ENCODE peak calls at places on chromosomes 4 and X, in ten cellular contexts. One of them, this sample, is unnamed.
A peak's percentile ranks its signal among the peaks of the same experiment; 100 is the strongest.

GRCh38 chrX:40671126-40671525 is 23.8 kb upstream of the CXorf38 start:
- DNase-seq in OCI-LY7: no peak
- DNase-seq in AG04449: no peak
- DNase-seq in neural crest cell: no peak
- DNase-seq in left ventricle myocardium inferior: no peak
- DNase-seq in fibroblast of pulmonary artery: no peak
- DNase-seq in esophagus squamous epithelium: no peak
- DNase-seq in right lobe of liver: no peak
- DNase-seq in cardiac fibroblast: peak; percentile 9
- DNase-seq in MCF 10A: no peak
- DNase-seq in this sample: no peak

GRCh38 chr4:7120341-7120740 is 52.5 kb upstream of the GRPEL1 start:
- DNase-seq in OCI-LY7: no peak
- DNase-seq in AG04449: no peak
- DNase-seq in neural crest cell: no peak
- DNase-seq in left ventricle myocardium inferior: no peak
- DNase-seq in fibroblast of pulmonary artery: no peak
- DNase-seq in esophagus squamous epithelium: no peak
- DNase-seq in right lobe of liver: no peak
- DNase-seq in cardiac fibroblast: no peak
- DNase-seq in MCF 10A: no peak
- DNase-seq in this sample: no peak

GRCh38 chr4:7040760-7041159 is 2.4 kb upstream of the TADA2B start:
- DNase-seq in OCI-LY7: no peak
- DNase-seq in AG04449: no peak
- DNase-seq in neural crest cell: no peak
- DNase-seq in left ventricle myocardium inferior: no peak
- DNase-seq in fibroblast of pulmonary artery: no peak
- DNase-seq in esophagus squamous epithelium: no peak
- DNase-seq in right lobe of liver: no peak
- DNase-seq in cardiac fibroblast: no peak
- DNase-seq in MCF 10A: no peak
- DNase-seq in this sample: no peak

GRCh38 chr4:8086751-8087445 is 71.7 kb downstream of the ABLIM2 start:
- DNase-seq in OCI-LY7: no peak
- DNase-seq in AG04449: no peak
- DNase-seq in neural crest cell: no peak
- DNase-seq in left ventricle myocardium inferior: no peak
- DNase-seq in fibroblast of pulmonary artery: no peak
- DNase-seq in esophagus squamous epithelium: no peak
- DNase-seq in right lobe of liver: no peak
- DNase-seq in cardiac fibroblast: no peak
- DNase-seq in MCF 10A: no peak
- DNase-seq in this sample: no peak

GRCh38 chr4:125042031-125042430 is 272.7 kb upstream of the FAT4 start:
- DNase-seq in OCI-LY7: no peak
- DNase-seq in AG04449: no peak
- DNase-seq in neural crest cell: no peak
- DNase-seq in left ventricle myocardium inferior: no peak
- DNase-seq in fibroblast of pulmonary artery: no peak
- DNase-seq in esophagus squamous epithelium: no peak
- DNase-seq in right lobe of liver: no peak
- DNase-seq in cardiac fibroblast: no peak
- DNase-seq in MCF 10A: peak; percentile 16
- DNase-seq in this sample: no peak

GRCh38 chrX:10350221-10350620 is 193.4 kb downstream of the CLCN4 start:
- DNase-seq in OCI-LY7: no peak
- DNase-seq in AG04449: no peak
- DNase-seq in neural crest cell: no peak
- DNase-seq in left ventricle myocardium inferior: no peak
- DNase-seq in fibroblast of pulmonary artery: no peak
- DNase-seq in esophagus squamous epithelium: no peak
- DNase-seq in right lobe of liver: no peak
- DNase-seq in cardiac fibroblast: no peak
- DNase-seq in MCF 10A: no peak
- DNase-seq in this sample: no peak

GRCh38 chr4:146342600-146343192 is 128.4 kb downstream of the REELD1 start:
- DNase-seq in OCI-LY7: peak; percentile 42
- DNase-seq in AG04449: no peak
- DNase-seq in neural crest cell: peak; percentile 15
- DNase-seq in left ventricle myocardium inferior: no peak
- DNase-seq in fibroblast of pulmonary artery: peak; percentile 72
- DNase-seq in esophagus squamous epithelium: no peak
- DNase-seq in right lobe of liver: no peak
- DNase-seq in cardiac fibroblast: peak; percentile 66
- DNase-seq in MCF 10A: peak; percentile 50
- DNase-seq in this sample: no peak

GRCh38 chrX:136646602-136647239 is 1.2 kb upstream of the CD40LG start:
- DNase-seq in OCI-LY7: peak; percentile 19
- DNase-seq in AG04449: no peak
- DNase-seq in neural crest cell: no peak
- DNase-seq in left ventricle myocardium inferior: no peak
- DNase-seq in fibroblast of pulmonary artery: no peak
- DNase-seq in esophagus squamous epithelium: no peak
- DNase-seq in right lobe of liver: no peak
- DNase-seq in cardiac fibroblast: no peak
- DNase-seq in MCF 10A: no peak
- DNase-seq in this sample: no peak

GRCh38 chrX:110399497-110399896 is 40.8 kb downstream of the RTL9 start:
- DNase-seq in OCI-LY7: no peak
- DNase-seq in AG04449: no peak
- DNase-seq in neural crest cell: no peak
- DNase-seq in left ventricle myocardium inferior: no peak
- DNase-seq in fibroblast of pulmonary artery: no peak
- DNase-seq in esophagus squamous epithelium: no peak
- DNase-seq in right lobe of liver: no peak
- DNase-seq in cardiac fibroblast: no peak
- DNase-seq in MCF 10A: no peak
- DNase-seq in this sample: no peak

GRCh38 chrX:100368167-100368566 is 41.9 kb downstream of the PCDH19 start:
- DNase-seq in OCI-LY7: peak; percentile 11
- DNase-seq in AG04449: no peak
- DNase-seq in neural crest cell: peak; percentile 12
- DNase-seq in left ventricle myocardium inferior: no peak
- DNase-seq in fibroblast of pulmonary artery: peak; percentile 18
- DNase-seq in esophagus squamous epithelium: no peak
- DNase-seq in right lobe of liver: peak; percentile 21
- DNase-seq in cardiac fibroblast: peak; percentile 6
- DNase-seq in MCF 10A: peak; percentile 53
- DNase-seq in this sample: no peak

GRCh38 chr4:124234771-124235170 is 477.8 kb downstream of the ANKRD50 start:
- DNase-seq in OCI-LY7: no peak
- DNase-seq in AG04449: no peak
- DNase-seq in neural crest cell: no peak
- DNase-seq in left ventricle myocardium inferior: no peak
- DNase-seq in fibroblast of pulmonary artery: peak; percentile 62
- DNase-seq in esophagus squamous epithelium: no peak
- DNase-seq in right lobe of liver: no peak
- DNase-seq in cardiac fibroblast: peak; percentile 70
- DNase-seq in MCF 10A: no peak
- DNase-seq in this sample: no peak

GRCh38 chr4:13905543-13905942 is 278.0 kb upstream of the BOD1L1 start:
- DNase-seq in OCI-LY7: no peak
- DNase-seq in AG04449: no peak
- DNase-seq in neural crest cell: no peak
- DNase-seq in left ventricle myocardium inferior: no peak
- DNase-seq in fibroblast of pulmonary artery: peak; percentile 92
- DNase-seq in esophagus squamous epithelium: no peak
- DNase-seq in right lobe of liver: no peak
- DNase-seq in cardiac fibroblast: peak; percentile 85
- DNase-seq in MCF 10A: peak; percentile 79
- DNase-seq in this sample: no peak

GRCh38 chr4:56531149-56531770 is 25.7 kb downstream of the ARL9 start:
- DNase-seq in OCI-LY7: no peak
- DNase-seq in AG04449: no peak
- DNase-seq in neural crest cell: no peak
- DNase-seq in left ventricle myocardium inferior: no peak
- DNase-seq in fibroblast of pulmonary artery: no peak
- DNase-seq in esophagus squamous epithelium: no peak
- DNase-seq in right lobe of liver: no peak
- DNase-seq in cardiac fibroblast: no peak
- DNase-seq in MCF 10A: no peak
- DNase-seq in this sample: no peak

GRCh38 chr4:56531823-56532222 is 26.2 kb downstream of the ARL9 start:
- DNase-seq in OCI-LY7: no peak
- DNase-seq in AG04449: no peak
- DNase-seq in neural crest cell: no peak
- DNase-seq in left ventricle myocardium inferior: no peak
- DNase-seq in fibroblast of pulmonary artery: no peak
- DNase-seq in esophagus squamous epithelium: no peak
- DNase-seq in right lobe of liver: no peak
- DNase-seq in cardiac fibroblast: peak; percentile 9
- DNase-seq in MCF 10A: no peak
- DNase-seq in this sample: no peak

GRCh38 chr4:56532239-56532638 is 26.6 kb downstream of the ARL9 start:
- DNase-seq in OCI-LY7: no peak
- DNase-seq in AG04449: no peak
- DNase-seq in neural crest cell: no peak
- DNase-seq in left ventricle myocardium inferior: no peak
- DNase-seq in fibroblast of pulmonary artery: no peak
- DNase-seq in esophagus squamous epithelium: no peak
- DNase-seq in right lobe of liver: no peak
- DNase-seq in cardiac fibroblast: no peak
- DNase-seq in MCF 10A: no peak
- DNase-seq in this sample: no peak

GRCh38 chr4:56530269-56531148 is 24.9 kb downstream of the ARL9 start:
- DNase-seq in OCI-LY7: no peak
- DNase-seq in AG04449: no peak
- DNase-seq in neural crest cell: peak; percentile 81
- DNase-seq in left ventricle myocardium inferior: peak; percentile 86
- DNase-seq in fibroblast of pulmonary artery: peak; percentile 77
- DNase-seq in esophagus squamous epithelium: peak; percentile 23
- DNase-seq in right lobe of liver: peak; percentile 87
- DNase-seq in cardiac fibroblast: peak; percentile 77
- DNase-seq in MCF 10A: peak; percentile 71
- DNase-seq in this sample: peak; percentile 81

GRCh38 chr4:56535915-56536314 is 30.3 kb downstream of the ARL9 start:
- DNase-seq in OCI-LY7: no peak
- DNase-seq in AG04449: no peak
- DNase-seq in neural crest cell: no peak
- DNase-seq in left ventricle myocardium inferior: no peak
- DNase-seq in fibroblast of pulmonary artery: no peak
- DNase-seq in esophagus squamous epithelium: no peak
- DNase-seq in right lobe of liver: no peak
- DNase-seq in cardiac fibroblast: no peak
- DNase-seq in MCF 10A: no peak
- DNase-seq in this sample: no peak
- TF ChIP-seq CTCF in OCI-LY7: no peak
- TF ChIP-seq CTCF in AG04449: no peak
- TF ChIP-seq CTCF in neural crest cell: no peak
- TF ChIP-seq CTCF in left ventricle myocardium inferior: no peak
- TF ChIP-seq CTCF in fibroblast of pulmonary artery: no peak
- TF ChIP-seq CTCF in esophagus squamous epithelium: no peak
- TF ChIP-seq CTCF in right lobe of liver: no peak
- TF ChIP-seq CTCF in cardiac fibroblast: no peak
- TF ChIP-seq CTCF in MCF 10A: no peak
- TF ChIP-seq CTCF in this sample: no peak

GRCh38 chrX:85288992-85289723 is 45.4 kb downstream of the ZNF711 start:
- DNase-seq in OCI-LY7: no peak
- DNase-seq in AG04449: no peak
- DNase-seq in neural crest cell: no peak
- DNase-seq in left ventricle myocardium inferior: no peak
- DNase-seq in fibroblast of pulmonary artery: no peak
- DNase-seq in esophagus squamous epithelium: no peak
- DNase-seq in right lobe of liver: no peak
- DNase-seq in cardiac fibroblast: no peak
- DNase-seq in MCF 10A: no peak
- DNase-seq in this sample: no peak
- TF ChIP-seq CTCF in OCI-LY7: peak; percentile 50
- TF ChIP-seq CTCF in AG04449: no peak
- TF ChIP-seq CTCF in neural crest cell: no peak
- TF ChIP-seq CTCF in left ventricle myocardium inferior: no peak
- TF ChIP-seq CTCF in fibroblast of pulmonary artery: no peak
- TF ChIP-seq CTCF in esophagus squamous epithelium: no peak
- TF ChIP-seq CTCF in right lobe of liver: no peak
- TF ChIP-seq CTCF in cardiac fibroblast: no peak
- TF ChIP-seq CTCF in MCF 10A: no peak
- TF ChIP-seq CTCF in this sample: no peak

GRCh38 chr4:25159837-25160713 is at the start of gene SEPSECS:
- DNase-seq in OCI-LY7: peak; percentile 97
- DNase-seq in AG04449: peak; percentile 70
- DNase-seq in neural crest cell: peak; percentile 91
- DNase-seq in left ventricle myocardium inferior: peak; percentile 98
- DNase-seq in fibroblast of pulmonary artery: peak; percentile 99
- DNase-seq in esophagus squamous epithelium: peak; percentile 58
- DNase-seq in right lobe of liver: peak; percentile 98
- DNase-seq in cardiac fibroblast: peak; percentile 99
- DNase-seq in MCF 10A: peak; percentile 98
- DNase-seq in this sample: peak; percentile 87
- TF ChIP-seq CTCF in OCI-LY7: no peak
- TF ChIP-seq CTCF in AG04449: no peak
- TF ChIP-seq CTCF in neural crest cell: no peak
- TF ChIP-seq CTCF in left ventricle myocardium inferior: no peak
- TF ChIP-seq CTCF in fibroblast of pulmonary artery: no peak
- TF ChIP-seq CTCF in esophagus squamous epithelium: no peak
- TF ChIP-seq CTCF in right lobe of liver: no peak
- TF ChIP-seq CTCF in cardiac fibroblast: no peak
- TF ChIP-seq CTCF in MCF 10A: no peak
- TF ChIP-seq CTCF in this sample: no peak

GRCh38 chrX:12866451-12867377 is at the start of gene TLR7:
- DNase-seq in OCI-LY7: peak; percentile 58
- DNase-seq in AG04449: no peak
- DNase-seq in neural crest cell: no peak
- DNase-seq in left ventricle myocardium inferior: no peak
- DNase-seq in fibroblast of pulmonary artery: no peak
- DNase-seq in esophagus squamous epithelium: no peak
- DNase-seq in right lobe of liver: no peak
- DNase-seq in cardiac fibroblast: no peak
- DNase-seq in MCF 10A: no peak
- DNase-seq in this sample: no peak
- TF ChIP-seq CTCF in OCI-LY7: no peak
- TF ChIP-seq CTCF in AG04449: no peak
- TF ChIP-seq CTCF in neural crest cell: no peak
- TF ChIP-seq CTCF in left ventricle myocardium inferior: no peak
- TF ChIP-seq CTCF in fibroblast of pulmonary artery: no peak
- TF ChIP-seq CTCF in esophagus squamous epithelium: no peak
- TF ChIP-seq CTCF in right lobe of liver: no peak
- TF ChIP-seq CTCF in cardiac fibroblast: no peak
- TF ChIP-seq CTCF in MCF 10A: no peak
- TF ChIP-seq CTCF in this sample: no peak

GRCh38 chrX:7638053-7638452 is 204.9 kb upstream of the VCX start:
- DNase-seq in OCI-LY7: no peak
- DNase-seq in AG04449: no peak
- DNase-seq in neural crest cell: no peak
- DNase-seq in left ventricle myocardium inferior: no peak
- DNase-seq in fibroblast of pulmonary artery: no peak
- DNase-seq in esophagus squamous epithelium: no peak
- DNase-seq in right lobe of liver: no peak
- DNase-seq in cardiac fibroblast: no peak
- DNase-seq in MCF 10A: no peak
- DNase-seq in this sample: no peak
- TF ChIP-seq CTCF in OCI-LY7: no peak
- TF ChIP-seq CTCF in AG04449: no peak
- TF ChIP-seq CTCF in neural crest cell: no peak
- TF ChIP-seq CTCF in left ventricle myocardium inferior: no peak
- TF ChIP-seq CTCF in fibroblast of pulmonary artery: no peak
- TF ChIP-seq CTCF in esophagus squamous epithelium: no peak
- TF ChIP-seq CTCF in right lobe of liver: no peak
- TF ChIP-seq CTCF in cardiac fibroblast: no peak
- TF ChIP-seq CTCF in MCF 10A: no peak
- TF ChIP-seq CTCF in this sample: peak; percentile 31

GRCh38 chr4:177441061-177441802 is 1.0 kb downstream of the AGA start:
- DNase-seq in OCI-LY7: peak; percentile 79
- DNase-seq in AG04449: no peak
- DNase-seq in neural crest cell: no peak
- DNase-seq in left ventricle myocardium inferior: no peak
- DNase-seq in fibroblast of pulmonary artery: peak; percentile 10
- DNase-seq in esophagus squamous epithelium: no peak
- DNase-seq in right lobe of liver: no peak
- DNase-seq in cardiac fibroblast: peak; percentile 35
- DNase-seq in MCF 10A: peak; percentile 45
- DNase-seq in this sample: no peak
- TF ChIP-seq CTCF in OCI-LY7: peak; percentile 58
- TF ChIP-seq CTCF in AG04449: no peak
- TF ChIP-seq CTCF in neural crest cell: peak; percentile 39
- TF ChIP-seq CTCF in left ventricle myocardium inferior: no peak
- TF ChIP-seq CTCF in fibroblast of pulmonary artery: no peak
- TF ChIP-seq CTCF in esophagus squamous epithelium: peak; percentile 29
- TF ChIP-seq CTCF in right lobe of liver: no peak
- TF ChIP-seq CTCF in cardiac fibroblast: no peak
- TF ChIP-seq CTCF in MCF 10A: no peak
- TF ChIP-seq CTCF in this sample: peak; percentile 18

This sample was measured in mesothelial cell of epicardium.